ENCODE peak calls at places on chromosomes 2 and 18, in seven cellular contexts. U is right atrium auricular region; E is heart left ventricle; R is tibial artery; J is HuH-7; T is NCI-H2081; H is stimulated activated CD8-positive, alpha-beta memory T cell treated with anti-CD3 and anti-CD28 coated beads, Interleukin-2, amount 100 ng/mL, for 48 hours. K is an unnamed sample.

GRCh38 chr18:51621103-51621969 is 423.9 kb upstream of the MEX3C start:
- DNase-seq in H (peak), T (peak), U (no peak), E (peak), R (no peak), J (peak), K (peak)

GRCh38 chr18:62242955-62243354 is 55.9 kb downstream of the RELCH start:
- DNase-seq in U (no peak), R (no peak), T (no peak), J (no peak), H (no peak), E (no peak), K (no peak)

GRCh38 chr2:102442967-102443828 is 20.2 kb downstream of the IL18RAP start:
- DNase-seq in U (no peak), T (peak), J (peak), R (no peak), E (no peak), H (peak), K (no peak)

GRCh38 chr2:96832751-96833507 is 10.9 kb downstream of the ANKRD23 start:
- DNase-seq in U (peak), H (no peak), J (peak), T (peak), R (peak), E (peak), K (peak)

GRCh38 chr2:13050764-13051163 is 334.0 kb downstream of the TRIB2 start:
- DNase-seq in E (no peak), R (no peak), H (no peak), T (no peak), J (no peak), U (no peak), K (no peak)

GRCh38 chr18:67514901-67515540 is 1.5 kb downstream of the DSEL start:
- DNase-seq in H (no peak), U (no peak), J (no peak), T (no peak), R (no peak), E (no peak), K (no peak)

GRCh38 chr2:170878505-170878904 is 50.5 kb upstream of the GORASP2 start:
- DNase-seq in E (no peak), J (no peak), R (no peak), H (no peak), T (no peak), U (no peak), K (no peak)

GRCh38 chr2:168138369-168138768 is 109.0 kb downstream of the STK39 start:
- DNase-seq in H (no peak), E (no peak), U (no peak), J (no peak), R (no peak), T (no peak), K (no peak)

GRCh38 chr2:38605298-38605830 is 2.6 kb upstream of the HNRNPLL start:
- DNase-seq in J (no peak), T (no peak), E (no peak), U (no peak), H (no peak), R (no peak), K (no peak)

GRCh38 chr18:79429381-79429780 is 33.7 kb downstream of the NFATC1 start:
- DNase-seq in T (no peak), R (no peak), U (no peak), H (no peak), E (no peak), J (no peak), K (no peak)

GRCh38 chr2:165469417-165469816 is at the start of gene CSRNP3:
- DNase-seq in E (peak), U (peak), J (peak), H (no peak), R (peak), T (peak), K (peak)

GRCh38 chr2:15313657-15314056 is 247.5 kb downstream of the NBAS start:
- DNase-seq in U (no peak), E (no peak), R (no peak), H (no peak), J (no peak), T (no peak), K (no peak)

GRCh38 chr2:30736461-30737325 is 70.6 kb downstream of the CAPN13 start:
- DNase-seq in J (no peak), T (peak), E (no peak), R (peak), U (no peak), H (no peak), K (peak)

K was measured in SHP77.